ENCODE peak calls at places on chromosomes 2 and 18, in seven cellular contexts. Y is right cardiac atrium; O is CD8-positive, alpha-beta memory T cell; A is naive thymus-derived CD4-positive, alpha-beta T cell; P is aorta; R is pancreas; B is effector memory CD4-positive, alpha-beta T cell. X is an unnamed sample.

GRCh38 chr2:8575011-8575750 is 106.7 kb upstream of the ID2 start:
- DNase-seq in Y (peak; percentile 78), P (peak; percentile 71), B (peak; percentile 24), O (peak; percentile 36), R (peak; percentile 9), A (peak; percentile 43), X (peak; percentile 46)

GRCh38 chr2:227388537-227389011 is 825 bp upstream of the SCYGR1 start:
- DNase-seq in A (no peak), O (no peak), P (no peak), Y (no peak), B (no peak), R (no peak), X (no peak)

GRCh38 chr2:210224660-210225460 is at the start of gene ACADL:
- DNase-seq in B (no peak), A (no peak), R (peak; percentile 83), P (peak; percentile 82), O (no peak), Y (peak; percentile 82), X (no peak)

GRCh38 chr18:79916546-79917350 is 34.7 kb downstream of the SLC66A2 start:
- DNase-seq in Y (no peak), P (peak; percentile 35), A (no peak), R (peak; percentile 8), O (no peak), B (no peak), X (no peak)

GRCh38 chr2:222731183-222731582 is 59.7 kb downstream of the MOGAT1 start:
- DNase-seq in O (no peak), A (no peak), Y (no peak), P (no peak), B (no peak), R (no peak), X (no peak)

GRCh38 chr18:37717098-37717497 is 151.5 kb upstream of the CELF4 start:
- DNase-seq in Y (no peak), A (no peak), O (no peak), P (no peak), B (no peak), R (no peak), X (no peak)

GRCh38 chr2:46549159-46549902 is 70.0 kb downstream of the TMEM247 start:
- DNase-seq in B (no peak), Y (no peak), A (no peak), R (no peak), O (no peak), P (no peak), X (no peak)

GRCh38 chr2:215507836-215508235 is 72.0 kb upstream of the FN1 start:
- DNase-seq in P (no peak), B (no peak), Y (no peak), O (no peak), A (no peak), R (no peak), X (no peak)

GRCh38 chr2:103174711-103175110 is 412.9 kb downstream of the TMEM182 start:
- DNase-seq in O (no peak), R (no peak), P (no peak), Y (no peak), B (no peak), A (no peak), X (no peak)

GRCh38 chr18:76923485-76924085 is 101.2 kb downstream of the ZNF236 start:
- DNase-seq in O (no peak), A (no peak), B (no peak), R (no peak), P (no peak), Y (no peak), X (no peak)

GRCh38 chr18:45467307-45467706 is 148.0 kb upstream of the SLC14A2 start:
- DNase-seq in B (no peak), A (no peak), R (no peak), O (no peak), Y (no peak), P (no peak), X (no peak)

GRCh38 chr2:240930096-240930630 is 24.0 kb downstream of the CROCC2 start:
- DNase-seq in R (peak; percentile 3), O (no peak), Y (peak; percentile 37), B (no peak), A (no peak), P (no peak), X (no peak)

GRCh38 chr2:160054984-160055725 is 7.3 kb downstream of the PLA2R1 start:
- DNase-seq in A (no peak), Y (no peak), B (no peak), R (no peak), O (no peak), P (no peak), X (no peak)

GRCh38 chr2:118312963-118313756 is 224.9 kb downstream of the INSIG2 start:
- DNase-seq in Y (no peak), P (no peak), R (no peak), A (no peak), O (no peak), B (no peak), X (no peak)

GRCh38 chr18:55559735-55560134 is 28.3 kb downstream of the TCF4 start:
- DNase-seq in B (no peak), R (no peak), A (no peak), O (no peak), P (no peak), Y (no peak), X (no peak)

GRCh38 chr2:17084882-17085281 is 419.2 kb upstream of the CYRIA start:
- DNase-seq in R (no peak), P (no peak), O (no peak), Y (no peak), B (no peak), A (no peak), X (no peak)

GRCh38 chr2:215619989-215620388 is 184.1 kb upstream of the FN1 start:
- DNase-seq in R (no peak), Y (peak; percentile 55), A (no peak), P (peak; percentile 72), O (no peak), B (no peak), X (no peak)

GRCh38 chr18:7575465-7576026 is 8.4 kb downstream of the PTPRM start:
- DNase-seq in R (no peak), Y (no peak), P (no peak), O (no peak), A (no peak), B (no peak), X (no peak)

GRCh38 chr18:7579176-7579922 is 12.2 kb downstream of the PTPRM start:
- DNase-seq in O (no peak), P (no peak), R (no peak), Y (no peak), A (no peak), B (no peak), X (no peak)

GRCh38 chr18:7579923-7580542 is 12.9 kb downstream of the PTPRM start:
- DNase-seq in O (no peak), A (no peak), Y (no peak), B (no peak), P (no peak), R (no peak), X (no peak)

GRCh38 chr18:7576685-7577084 is 9.6 kb downstream of the PTPRM start:
- DNase-seq in O (no peak), Y (no peak), B (no peak), A (no peak), R (no peak), P (no peak), X (no peak)

DNA sequence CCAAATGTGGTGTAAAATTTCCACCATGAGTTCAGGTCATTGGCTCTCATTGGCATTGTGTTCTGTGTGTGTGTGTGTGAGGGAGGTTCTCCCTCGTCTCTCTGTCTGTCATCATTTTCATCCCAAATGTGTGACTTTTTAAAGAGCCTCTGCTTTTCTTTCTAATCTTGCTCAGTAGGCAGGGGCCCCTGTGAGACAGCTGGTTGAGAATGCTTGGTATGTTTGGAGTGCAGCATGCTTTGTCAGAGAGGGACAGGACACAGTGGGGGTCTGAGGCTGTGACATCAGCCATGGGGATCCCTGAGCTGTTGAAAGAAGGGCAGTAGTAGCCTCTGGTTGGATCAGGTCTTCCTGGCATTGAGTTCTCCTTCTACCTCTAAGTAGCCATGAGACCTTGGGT is 10.6 kb downstream of the PTPRM start:
- DNase-seq in O (no peak), P (no peak), R (no peak), A (no peak), B (no peak), Y (no peak), X (no peak)
- H3K4me1 ChIP-seq in O (no peaks in the 10 kb centered on the region), P (peaks cover 3% of the 10 kb centered on the region), R (no peaks in the 10 kb centered on the region), A (no peaks in the 10 kb centered on the region), B (no peaks in the 10 kb centered on the region), Y (peaks cover 6% of the 10 kb centered on the region), X (no peaks in the 10 kb centered on the region)

DNA sequence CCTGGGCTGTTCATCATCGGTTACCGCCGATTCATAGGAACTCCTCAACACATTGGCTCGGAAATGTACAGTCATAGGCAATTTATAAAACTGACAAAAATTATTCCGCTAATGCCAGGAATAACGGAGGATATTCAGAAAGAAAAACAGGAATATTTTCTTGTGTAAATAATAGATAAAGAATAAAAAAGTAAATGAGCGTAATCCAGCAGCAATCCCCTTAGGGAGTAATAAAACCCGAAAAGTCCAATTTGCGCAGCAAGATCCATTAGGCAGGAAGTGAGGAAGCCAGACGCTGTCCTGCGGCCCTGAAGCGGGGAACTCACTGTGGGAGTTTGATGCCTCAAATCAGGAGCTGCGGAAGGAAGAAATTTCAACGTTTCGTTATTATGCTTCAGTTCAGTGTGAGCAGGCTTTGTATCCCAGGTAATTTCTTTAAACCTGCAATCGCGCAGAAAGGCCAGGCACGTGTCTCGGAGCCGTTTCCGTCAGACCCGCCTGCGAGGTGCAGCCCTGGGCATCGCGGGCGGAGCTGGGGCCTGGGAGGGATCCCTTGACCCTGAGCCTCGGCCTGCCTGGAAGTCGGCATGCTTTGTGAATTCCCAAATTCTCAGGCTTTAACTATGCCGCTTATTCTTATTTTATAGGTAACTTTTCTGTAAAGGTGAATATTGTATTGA is 180.9 kb upstream of the ALKAL2 start:
- DNase-seq in Y (no peak), O (no peak), A (no peak), P (no peak), R (no peak), B (no peak), X (no peak)
- H3K4me3 ChIP-seq in Y (no peak overlapping the region), O (no peak overlapping the region), A (no peak overlapping the region), P (no peak overlapping the region), R (no peak overlapping the region), B (no peak overlapping the region), X (no peak overlapping the region)

GRCh38 chr2:98869868-98870267 is 66.2 kb downstream of the CRACDL start:
- DNase-seq in A (no peak), B (no peak), R (peak; percentile 91), P (no peak), Y (no peak), O (no peak), X (peak; percentile 34)
- H3K27ac ChIP-seq in A (no peak overlapping the region), B (no peak overlapping the region), R (peak overlapping the region; percentile 82), P (no peak overlapping the region), Y (no peak overlapping the region), O (no peak overlapping the region), X (no peak overlapping the region)

GRCh38 chr18:10474309-10474708 is 19.9 kb downstream of the APCDD1 start:
- DNase-seq in O (no peak), R (no peak), B (no peak), A (no peak), Y (no peak), P (no peak), X (no peak)

GRCh38 chr18:10477863-10478260 is 23.4 kb downstream of the APCDD1 start:
- DNase-seq in R (no peak), B (no peak), O (no peak), A (no peak), P (no peak), Y (no peak), X (no peak)

GRCh38 chr18:10477121-10477862 is 22.9 kb downstream of the APCDD1 start:
- DNase-seq in P (no peak), B (no peak), R (no peak), Y (no peak), A (no peak), O (no peak), X (no peak)

GRCh38 chr18:10476430-10476829 is 22.0 kb downstream of the APCDD1 start:
- DNase-seq in R (peak; percentile 22), A (no peak), O (no peak), Y (no peak), B (no peak), P (no peak), X (no peak)

GRCh38 chr18:10475633-10476388 is 21.4 kb downstream of the APCDD1 start:
- DNase-seq in Y (no peak), R (no peak), P (no peak), O (no peak), B (no peak), A (no peak), X (no peak)
- H3K4me1 ChIP-seq in Y (peaks cover 3% of the 10 kb centered on the region), R (no peaks in the 10 kb centered on the region), P (no peaks in the 10 kb centered on the region), O (no peaks in the 10 kb centered on the region), B (no peaks in the 10 kb centered on the region), A (no peaks in the 10 kb centered on the region), X (no peaks in the 10 kb centered on the region)